ENCODE peak calls at places on chromosomes 5 and 9, in seven cellular contexts. One of them, this sample, is unnamed.

GRCh38 chr9:113540466-113540865 is 76.9 kb downstream of the RGS3 start:
- DNase-seq in activated T-helper 1 cell treated with anti-CD3 and anti-CD28 coated beads, Interleukin-2, amount 50 U/mL, for 16 hours: no peak
- DNase-seq in substantia nigra: no peak
- DNase-seq in brain microvascular endothelial cell: no peak
- DNase-seq in left ventricle myocardium superior: no peak
- DNase-seq in activated CD8-positive, alpha-beta memory T cell treated with anti-CD3 and anti-CD28 coated beads, Interleukin-2, amount 50 U/mL, for 4 hours: no peak
- DNase-seq in mesenchymal stem cell: no peak
- DNase-seq in this sample: no peak

GRCh38 chr5:149410071-149410470 is 31.0 kb upstream of the IL17B start:
- DNase-seq in brain microvascular endothelial cell: no peak
- DNase-seq in left ventricle myocardium superior: no peak
- DNase-seq in substantia nigra: no peak
- DNase-seq in activated CD8-positive, alpha-beta memory T cell treated with anti-CD3 and anti-CD28 coated beads, Interleukin-2, amount 50 U/mL, for 4 hours: no peak
- DNase-seq in mesenchymal stem cell: no peak
- DNase-seq in activated T-helper 1 cell treated with anti-CD3 and anti-CD28 coated beads, Interleukin-2, amount 50 U/mL, for 16 hours: no peak
- DNase-seq in this sample: no peak

GRCh38 chr9:7862170-7862569 is 62.6 kb upstream of the DMAC1 start:
- DNase-seq in activated T-helper 1 cell treated with anti-CD3 and anti-CD28 coated beads, Interleukin-2, amount 50 U/mL, for 16 hours: no peak
- DNase-seq in activated CD8-positive, alpha-beta memory T cell treated with anti-CD3 and anti-CD28 coated beads, Interleukin-2, amount 50 U/mL, for 4 hours: no peak
- DNase-seq in substantia nigra: no peak
- DNase-seq in left ventricle myocardium superior: no peak
- DNase-seq in mesenchymal stem cell: no peak
- DNase-seq in brain microvascular endothelial cell: no peak
- DNase-seq in this sample: no peak

GRCh38 chr9:36762958-36763357 is 190.3 kb downstream of the MELK start:
- DNase-seq in substantia nigra: no peak
- DNase-seq in activated CD8-positive, alpha-beta memory T cell treated with anti-CD3 and anti-CD28 coated beads, Interleukin-2, amount 50 U/mL, for 4 hours: no peak
- DNase-seq in left ventricle myocardium superior: no peak
- DNase-seq in brain microvascular endothelial cell: no peak
- DNase-seq in activated T-helper 1 cell treated with anti-CD3 and anti-CD28 coated beads, Interleukin-2, amount 50 U/mL, for 16 hours: no peak
- DNase-seq in mesenchymal stem cell: no peak
- DNase-seq in this sample: no peak

GRCh38 chr9:131809941-131810344 is 70.1 kb upstream of the RAPGEF1 start:
- DNase-seq in activated T-helper 1 cell treated with anti-CD3 and anti-CD28 coated beads, Interleukin-2, amount 50 U/mL, for 16 hours: no peak
- DNase-seq in activated CD8-positive, alpha-beta memory T cell treated with anti-CD3 and anti-CD28 coated beads, Interleukin-2, amount 50 U/mL, for 4 hours: no peak
- DNase-seq in left ventricle myocardium superior: no peak
- DNase-seq in substantia nigra: peak
- DNase-seq in mesenchymal stem cell: no peak
- DNase-seq in brain microvascular endothelial cell: no peak
- DNase-seq in this sample: no peak

GRCh38 chr5:115735108-115735998 is 81.1 kb downstream of the CDO1 start:
- DNase-seq in left ventricle myocardium superior: no peak
- DNase-seq in mesenchymal stem cell: no peak
- DNase-seq in activated T-helper 1 cell treated with anti-CD3 and anti-CD28 coated beads, Interleukin-2, amount 50 U/mL, for 16 hours: no peak
- DNase-seq in substantia nigra: peak
- DNase-seq in activated CD8-positive, alpha-beta memory T cell treated with anti-CD3 and anti-CD28 coated beads, Interleukin-2, amount 50 U/mL, for 4 hours: no peak
- DNase-seq in brain microvascular endothelial cell: no peak
- DNase-seq in this sample: no peak

GRCh38 chr5:76402880-76403712 is at the start of gene IQGAP2:
- DNase-seq in substantia nigra: peak
- DNase-seq in brain microvascular endothelial cell: peak
- DNase-seq in left ventricle myocardium superior: peak
- DNase-seq in mesenchymal stem cell: peak
- DNase-seq in activated CD8-positive, alpha-beta memory T cell treated with anti-CD3 and anti-CD28 coated beads, Interleukin-2, amount 50 U/mL, for 4 hours: peak
- DNase-seq in activated T-helper 1 cell treated with anti-CD3 and anti-CD28 coated beads, Interleukin-2, amount 50 U/mL, for 16 hours: peak
- DNase-seq in this sample: peak

GRCh38 chr9:4226331-4227250 is 73.3 kb downstream of the GLIS3 start:
- DNase-seq in brain microvascular endothelial cell: no peak
- DNase-seq in activated CD8-positive, alpha-beta memory T cell treated with anti-CD3 and anti-CD28 coated beads, Interleukin-2, amount 50 U/mL, for 4 hours: no peak
- DNase-seq in left ventricle myocardium superior: no peak
- DNase-seq in activated T-helper 1 cell treated with anti-CD3 and anti-CD28 coated beads, Interleukin-2, amount 50 U/mL, for 16 hours: no peak
- DNase-seq in mesenchymal stem cell: peak
- DNase-seq in substantia nigra: no peak
- DNase-seq in this sample: no peak

GRCh38 chr9:23582836-23583235 is 243.2 kb downstream of the ELAVL2 start:
- DNase-seq in left ventricle myocardium superior: no peak
- DNase-seq in mesenchymal stem cell: no peak
- DNase-seq in activated T-helper 1 cell treated with anti-CD3 and anti-CD28 coated beads, Interleukin-2, amount 50 U/mL, for 16 hours: no peak
- DNase-seq in substantia nigra: no peak
- DNase-seq in brain microvascular endothelial cell: no peak
- DNase-seq in activated CD8-positive, alpha-beta memory T cell treated with anti-CD3 and anti-CD28 coated beads, Interleukin-2, amount 50 U/mL, for 4 hours: no peak
- DNase-seq in this sample: no peak

GRCh38 chr9:120431268-120431667 is 148.7 kb downstream of the CDK5RAP2 start:
- DNase-seq in left ventricle myocardium superior: no peak
- DNase-seq in brain microvascular endothelial cell: no peak
- DNase-seq in activated CD8-positive, alpha-beta memory T cell treated with anti-CD3 and anti-CD28 coated beads, Interleukin-2, amount 50 U/mL, for 4 hours: no peak
- DNase-seq in substantia nigra: no peak
- DNase-seq in activated T-helper 1 cell treated with anti-CD3 and anti-CD28 coated beads, Interleukin-2, amount 50 U/mL, for 16 hours: no peak
- DNase-seq in mesenchymal stem cell: no peak
- DNase-seq in this sample: no peak

GRCh38 chr5:108905818-108906217 is 158.1 kb downstream of the FER start:
- DNase-seq in activated T-helper 1 cell treated with anti-CD3 and anti-CD28 coated beads, Interleukin-2, amount 50 U/mL, for 16 hours: no peak
- DNase-seq in left ventricle myocardium superior: no peak
- DNase-seq in mesenchymal stem cell: no peak
- DNase-seq in substantia nigra: no peak
- DNase-seq in brain microvascular endothelial cell: no peak
- DNase-seq in activated CD8-positive, alpha-beta memory T cell treated with anti-CD3 and anti-CD28 coated beads, Interleukin-2, amount 50 U/mL, for 4 hours: no peak
- DNase-seq in this sample: no peak

GRCh38 chr9:78866228-78867132 is 569.6 kb downstream of the PSAT1 start:
- DNase-seq in brain microvascular endothelial cell: peak
- DNase-seq in mesenchymal stem cell: peak
- DNase-seq in substantia nigra: no peak
- DNase-seq in activated T-helper 1 cell treated with anti-CD3 and anti-CD28 coated beads, Interleukin-2, amount 50 U/mL, for 16 hours: no peak
- DNase-seq in activated CD8-positive, alpha-beta memory T cell treated with anti-CD3 and anti-CD28 coated beads, Interleukin-2, amount 50 U/mL, for 4 hours: no peak
- DNase-seq in left ventricle myocardium superior: no peak
- DNase-seq in this sample: no peak

GRCh38 chr5:96870094-96871021 is 5.9 kb upstream of the ERAP2 start:
- DNase-seq in activated T-helper 1 cell treated with anti-CD3 and anti-CD28 coated beads, Interleukin-2, amount 50 U/mL, for 16 hours: no peak
- DNase-seq in left ventricle myocardium superior: no peak
- DNase-seq in mesenchymal stem cell: no peak
- DNase-seq in brain microvascular endothelial cell: no peak
- DNase-seq in substantia nigra: no peak
- DNase-seq in activated CD8-positive, alpha-beta memory T cell treated with anti-CD3 and anti-CD28 coated beads, Interleukin-2, amount 50 U/mL, for 4 hours: no peak
- DNase-seq in this sample: peak

GRCh38 chr5:139985733-139986132 is 57.4 kb downstream of the NRG2 start:
- DNase-seq in brain microvascular endothelial cell: peak
- DNase-seq in activated T-helper 1 cell treated with anti-CD3 and anti-CD28 coated beads, Interleukin-2, amount 50 U/mL, for 16 hours: no peak
- DNase-seq in substantia nigra: no peak
- DNase-seq in left ventricle myocardium superior: no peak
- DNase-seq in mesenchymal stem cell: peak
- DNase-seq in activated CD8-positive, alpha-beta memory T cell treated with anti-CD3 and anti-CD28 coated beads, Interleukin-2, amount 50 U/mL, for 4 hours: no peak
- DNase-seq in this sample: no peak

GRCh38 chr9:111700776-111701175 is 39.4 kb downstream of the GNG10 start:
- DNase-seq in activated T-helper 1 cell treated with anti-CD3 and anti-CD28 coated beads, Interleukin-2, amount 50 U/mL, for 16 hours: no peak
- DNase-seq in mesenchymal stem cell: peak
- DNase-seq in brain microvascular endothelial cell: no peak
- DNase-seq in substantia nigra: no peak
- DNase-seq in activated CD8-positive, alpha-beta memory T cell treated with anti-CD3 and anti-CD28 coated beads, Interleukin-2, amount 50 U/mL, for 4 hours: no peak
- DNase-seq in left ventricle myocardium superior: no peak
- DNase-seq in this sample: no peak

GRCh38 chr5:73663860-73664240 is 37.9 kb downstream of the ARHGEF28 start:
- DNase-seq in mesenchymal stem cell: no peak
- DNase-seq in activated CD8-positive, alpha-beta memory T cell treated with anti-CD3 and anti-CD28 coated beads, Interleukin-2, amount 50 U/mL, for 4 hours: no peak
- DNase-seq in activated T-helper 1 cell treated with anti-CD3 and anti-CD28 coated beads, Interleukin-2, amount 50 U/mL, for 16 hours: no peak
- DNase-seq in brain microvascular endothelial cell: no peak
- DNase-seq in substantia nigra: no peak
- DNase-seq in left ventricle myocardium superior: no peak
- DNase-seq in this sample: no peak

GRCh38 chr5:64900618-64901017 is 131.9 kb downstream of the CWC27 start:
- DNase-seq in activated T-helper 1 cell treated with anti-CD3 and anti-CD28 coated beads, Interleukin-2, amount 50 U/mL, for 16 hours: no peak
- DNase-seq in substantia nigra: no peak
- DNase-seq in brain microvascular endothelial cell: peak
- DNase-seq in activated CD8-positive, alpha-beta memory T cell treated with anti-CD3 and anti-CD28 coated beads, Interleukin-2, amount 50 U/mL, for 4 hours: no peak
- DNase-seq in mesenchymal stem cell: no peak
- DNase-seq in left ventricle myocardium superior: no peak
- DNase-seq in this sample: no peak

GRCh38 chr5:7015586-7016256 is 302.5 kb downstream of the TENT4A start:
- DNase-seq in activated T-helper 1 cell treated with anti-CD3 and anti-CD28 coated beads, Interleukin-2, amount 50 U/mL, for 16 hours: no peak
- DNase-seq in brain microvascular endothelial cell: no peak
- DNase-seq in mesenchymal stem cell: no peak
- DNase-seq in activated CD8-positive, alpha-beta memory T cell treated with anti-CD3 and anti-CD28 coated beads, Interleukin-2, amount 50 U/mL, for 4 hours: no peak
- DNase-seq in substantia nigra: no peak
- DNase-seq in left ventricle myocardium superior: no peak
- DNase-seq in this sample: peak

GRCh38 chr5:1480217-1480616 is 35.0 kb upstream of the SLC6A3 start:
- DNase-seq in left ventricle myocardium superior: peak
- DNase-seq in activated CD8-positive, alpha-beta memory T cell treated with anti-CD3 and anti-CD28 coated beads, Interleukin-2, amount 50 U/mL, for 4 hours: no peak
- DNase-seq in substantia nigra: peak
- DNase-seq in brain microvascular endothelial cell: no peak
- DNase-seq in mesenchymal stem cell: no peak
- DNase-seq in activated T-helper 1 cell treated with anti-CD3 and anti-CD28 coated beads, Interleukin-2, amount 50 U/mL, for 16 hours: no peak
- DNase-seq in this sample: no peak

GRCh38 chr9:130315446-130316226 is 50.1 kb downstream of the HMCN2 start:
- DNase-seq in mesenchymal stem cell: no peak
- DNase-seq in activated T-helper 1 cell treated with anti-CD3 and anti-CD28 coated beads, Interleukin-2, amount 50 U/mL, for 16 hours: no peak
- DNase-seq in activated CD8-positive, alpha-beta memory T cell treated with anti-CD3 and anti-CD28 coated beads, Interleukin-2, amount 50 U/mL, for 4 hours: no peak
- DNase-seq in substantia nigra: no peak
- DNase-seq in brain microvascular endothelial cell: no peak
- DNase-seq in left ventricle myocardium superior: peak
- DNase-seq in this sample: no peak

GRCh38 chr9:96567203-96567700 is 52.4 kb downstream of the CDC14B start:
- DNase-seq in substantia nigra: peak
- DNase-seq in left ventricle myocardium superior: no peak
- DNase-seq in activated CD8-positive, alpha-beta memory T cell treated with anti-CD3 and anti-CD28 coated beads, Interleukin-2, amount 50 U/mL, for 4 hours: peak
- DNase-seq in activated T-helper 1 cell treated with anti-CD3 and anti-CD28 coated beads, Interleukin-2, amount 50 U/mL, for 16 hours: no peak
- DNase-seq in brain microvascular endothelial cell: no peak
- DNase-seq in mesenchymal stem cell: no peak
- DNase-seq in this sample: no peak

GRCh38 chr5:84430863-84431663 is 46.4 kb upstream of the EDIL3 start:
- DNase-seq in activated T-helper 1 cell treated with anti-CD3 and anti-CD28 coated beads, Interleukin-2, amount 50 U/mL, for 16 hours: no peak
- DNase-seq in brain microvascular endothelial cell: no peak
- DNase-seq in left ventricle myocardium superior: no peak
- DNase-seq in activated CD8-positive, alpha-beta memory T cell treated with anti-CD3 and anti-CD28 coated beads, Interleukin-2, amount 50 U/mL, for 4 hours: no peak
- DNase-seq in substantia nigra: no peak
- DNase-seq in mesenchymal stem cell: no peak
- DNase-seq in this sample: no peak

GRCh38 chr5:75054110-75054930 is 2.0 kb upstream of the GCNT4 start:
- DNase-seq in brain microvascular endothelial cell: peak
- DNase-seq in activated T-helper 1 cell treated with anti-CD3 and anti-CD28 coated beads, Interleukin-2, amount 50 U/mL, for 16 hours: no peak
- DNase-seq in substantia nigra: no peak
- DNase-seq in mesenchymal stem cell: no peak
- DNase-seq in activated CD8-positive, alpha-beta memory T cell treated with anti-CD3 and anti-CD28 coated beads, Interleukin-2, amount 50 U/mL, for 4 hours: no peak
- DNase-seq in left ventricle myocardium superior: peak
- DNase-seq in this sample: no peak

GRCh38 chr9:121393318-121393717 is 23.3 kb upstream of the STOM start:
- DNase-seq in substantia nigra: no peak
- DNase-seq in brain microvascular endothelial cell: no peak
- DNase-seq in activated T-helper 1 cell treated with anti-CD3 and anti-CD28 coated beads, Interleukin-2, amount 50 U/mL, for 16 hours: no peak
- DNase-seq in mesenchymal stem cell: peak
- DNase-seq in activated CD8-positive, alpha-beta memory T cell treated with anti-CD3 and anti-CD28 coated beads, Interleukin-2, amount 50 U/mL, for 4 hours: no peak
- DNase-seq in left ventricle myocardium superior: no peak
- DNase-seq in this sample: no peak

GRCh38 chr5:53151713-53152458 is 42.3 kb upstream of the MOCS2 start:
- DNase-seq in substantia nigra: no peak
- DNase-seq in activated CD8-positive, alpha-beta memory T cell treated with anti-CD3 and anti-CD28 coated beads, Interleukin-2, amount 50 U/mL, for 4 hours: no peak
- DNase-seq in left ventricle myocardium superior: no peak
- DNase-seq in activated T-helper 1 cell treated with anti-CD3 and anti-CD28 coated beads, Interleukin-2, amount 50 U/mL, for 16 hours: no peak
- DNase-seq in mesenchymal stem cell: peak
- DNase-seq in brain microvascular endothelial cell: peak
- DNase-seq in this sample: no peak

GRCh38 chr5:139091439-139092156 is 106.6 kb downstream of the SIL1 start:
- DNase-seq in left ventricle myocardium superior: no peak
- DNase-seq in mesenchymal stem cell: peak
- DNase-seq in activated T-helper 1 cell treated with anti-CD3 and anti-CD28 coated beads, Interleukin-2, amount 50 U/mL, for 16 hours: no peak
- DNase-seq in brain microvascular endothelial cell: no peak
- DNase-seq in activated CD8-positive, alpha-beta memory T cell treated with anti-CD3 and anti-CD28 coated beads, Interleukin-2, amount 50 U/mL, for 4 hours: no peak
- DNase-seq in substantia nigra: no peak
- DNase-seq in this sample: peak

GRCh38 chr5:114362977-114363721 is 1.3 kb downstream of the KCNN2 start:
- DNase-seq in mesenchymal stem cell: peak
- DNase-seq in left ventricle myocardium superior: peak
- DNase-seq in activated CD8-positive, alpha-beta memory T cell treated with anti-CD3 and anti-CD28 coated beads, Interleukin-2, amount 50 U/mL, for 4 hours: no peak
- DNase-seq in brain microvascular endothelial cell: no peak
- DNase-seq in activated T-helper 1 cell treated with anti-CD3 and anti-CD28 coated beads, Interleukin-2, amount 50 U/mL, for 16 hours: no peak
- DNase-seq in substantia nigra: peak
- DNase-seq in this sample: no peak

GRCh38 chr9:106927916-106928315 is 65.0 kb downstream of the ZNF462 start:
- DNase-seq in substantia nigra: no peak
- DNase-seq in activated T-helper 1 cell treated with anti-CD3 and anti-CD28 coated beads, Interleukin-2, amount 50 U/mL, for 16 hours: no peak
- DNase-seq in brain microvascular endothelial cell: no peak
- DNase-seq in left ventricle myocardium superior: no peak
- DNase-seq in mesenchymal stem cell: no peak
- DNase-seq in activated CD8-positive, alpha-beta memory T cell treated with anti-CD3 and anti-CD28 coated beads, Interleukin-2, amount 50 U/mL, for 4 hours: no peak
- DNase-seq in this sample: no peak

This sample was measured in NAMALWA.